ENCODE peak calls at places on chromosomes 4 and X, in four cellular contexts. B is cardiac muscle cell; K is adrenal gland; L is activated naive CD8-positive, alpha-beta T cell treated with anti-CD3 and anti-CD28 coated beads, Interleukin-2, amount 50 U/mL, for 24 hours. F is an unnamed sample.
A peak's percentile ranks its signal among the peaks of the same experiment; 100 is the strongest.

GRCh38 chrX:45750639-45751038 is 550.0 kb upstream of the DIPK2B start:
- DNase-seq in B (no peak), K (no peak), L (no peak), F (no peak)

GRCh38 chr4:80042821-80043220 is 30.2 kb downstream of the ANTXR2 start:
- DNase-seq in B (no peak), K (no peak), L (no peak), F (no peak)

GRCh38 chrX:68599256-68600152 is 48.0 kb upstream of the STARD8 start:
- DNase-seq in B (peak; percentile 19), K (no peak), L (peak; percentile 2), F (no peak)

GRCh38 chrX:56813318-56813837 is 84.3 kb downstream of the NBDY start:
- DNase-seq in B (peak; percentile 87), K (no peak), L (peak; percentile 28), F (no peak)

GRCh38 chrX:124232523-124233201 is 99.8 kb upstream of the TEX13D start:
- DNase-seq in B (no peak), K (no peak), L (no peak), F (no peak)

GRCh38 chr4:76897522-76898384 is at the start of gene SOWAHB:
- DNase-seq in B (no peak), K (peak; percentile 49), L (peak; percentile 18), F (peak; percentile 81)

GRCh38 chrX:107574711-107575110 is 53.6 kb upstream of the PRPS1 start:
- DNase-seq in B (peak; percentile 14), K (no peak), L (no peak), F (no peak)

GRCh38 chrX:48470833-48471118 is 716 bp upstream of the SLC38A5 start:
- DNase-seq in B (no peak), K (no peak), L (no peak), F (no peak)

GRCh38 chr4:105956566-105956965 is 61.3 kb downstream of the NPNT start:
- DNase-seq in B (no peak), K (no peak), L (no peak), F (no peak)

GRCh38 chrX:131059231-131059630 is 1.1 kb downstream of the ARHGAP36 start:
- DNase-seq in B (no peak), K (no peak), L (no peak), F (no peak)

GRCh38 chr4:53654300-53654758 is 63.0 kb upstream of the LNX1 start:
- DNase-seq in B (peak; percentile 29), K (peak; percentile 42), L (no peak), F (peak; percentile 41)